ENCODE peak calls at places on chromosomes 12 and 14, in seven cellular contexts. W, Q, A, P, X, B and J are unnamed samples.

GRCh38 chr14:95711476-95712176 is 2.3 kb downstream of the TCL1A start:
- DNase-seq in W (no peak), Q (no peak), A (no peak), P (no peak), X (no peak), B (no peak), J (no peak)

GRCh38 chr14:98685725-98686124 is 586.3 kb downstream of the BCL11B start:
- DNase-seq in W (no peak), Q (no peak), A (no peak), P (no peak), X (no peak), B (no peak), J (no peak)

GRCh38 chr14:92582706-92583452 is 69.3 kb downstream of the RIN3 start:
- DNase-seq in W (no peak), Q (no peak), A (no peak), P (no peak), X (no peak), B (no peak), J (no peak)

GRCh38 chr12:3200032-3200617 is 122.9 kb downstream of the TSPAN9 start:
- DNase-seq in W (peak), Q (peak), A (peak), P (peak), X (peak), B (peak), J (no peak)

GRCh38 chr14:30875788-30876053 is 1.4 kb downstream of the COCH start:
- DNase-seq in W (no peak), Q (no peak), A (no peak), P (no peak), X (no peak), B (no peak), J (no peak)

GRCh38 chr12:85138833-85139232 is 102.7 kb downstream of the LRRIQ1 start:
- DNase-seq in W (no peak), Q (no peak), A (no peak), P (no peak), X (no peak), B (no peak), J (no peak)

GRCh38 chr14:95302667-95303066 is 17.0 kb downstream of the CLMN start:
- DNase-seq in W (no peak), Q (no peak), A (no peak), P (no peak), X (no peak), B (no peak), J (no peak)

GRCh38 chr14:24308342-24309124 is 756 bp upstream of the CIDEB start:
- DNase-seq in W (no peak), Q (no peak), A (no peak), P (no peak), X (no peak), B (peak), J (no peak)

GRCh38 chr14:102079700-102079979 is 7.2 kb downstream of the HSP90AA1 start:
- DNase-seq in W (no peak), Q (no peak), A (no peak), P (no peak), X (no peak), B (no peak), J (no peak)
- H2BK120ac ChIP-seq in W (no peak), Q (no peak), A (no peak), P (no peak), X (no peak), B (no peak), J (no peak)

DNA sequence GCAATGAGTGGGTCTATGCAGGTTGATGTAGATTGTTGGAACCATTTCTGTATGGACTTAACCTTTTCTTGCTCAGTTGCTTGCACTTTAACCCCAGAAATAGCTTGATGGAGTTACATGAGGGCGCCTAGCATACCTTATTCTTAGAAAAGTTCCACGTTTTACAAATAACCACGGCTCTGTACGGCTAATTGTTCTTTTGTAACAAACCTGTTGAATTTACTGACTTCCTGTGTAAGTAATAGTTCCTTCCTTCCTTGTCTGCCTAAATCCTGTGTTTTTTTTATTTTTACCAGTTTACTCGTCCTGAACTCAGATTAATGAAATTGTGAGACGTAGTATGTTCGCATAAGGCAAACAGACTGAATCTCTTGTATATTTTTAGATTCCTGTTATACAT is 106.2 kb downstream of the FGD4 start:
- DNase-seq in W (no peak), Q (no peak), A (no peak), P (no peak), X (no peak), B (no peak), J (no peak)
- H3K27ac ChIP-seq in W (no peak), Q (no peak), A (no peak), P (no peak), X (no peak), B (no peak), J (no peak)

GRCh38 chr12:34605955-34606748 is 583.9 kb downstream of the ALG10 start:
- DNase-seq in W (no peak), Q (no peak), A (no peak), P (no peak), X (no peak), B (no peak), J (no peak)

GRCh38 chr12:34606749-34607519 is 584.6 kb downstream of the ALG10 start:
- DNase-seq in W (no peak), Q (no peak), A (no peak), P (no peak), X (no peak), B (no peak), J (no peak)

GRCh38 chr12:34604631-34605509 is 582.6 kb downstream of the ALG10 start:
- DNase-seq in W (no peak), Q (no peak), A (no peak), P (peak), X (no peak), B (no peak), J (no peak)

GRCh38 chr12:34604227-34604626 is 581.9 kb downstream of the ALG10 start:
- DNase-seq in W (no peak), Q (no peak), A (no peak), P (no peak), X (no peak), B (no peak), J (no peak)

GRCh38 chr12:34605510-34605887 is 583.2 kb downstream of the ALG10 start:
- DNase-seq in W (no peak), Q (no peak), A (no peak), P (no peak), X (no peak), B (no peak), J (no peak)
- H2BK5ac ChIP-seq in W (no peak), Q (no peak), A (no peak), P (no peak), X (no peak), B (no peak), J (no peak)

GRCh38 chr12:96085475-96085874 is 50.1 kb upstream of the LTA4H start:
- DNase-seq in W (no peak), Q (no peak), A (no peak), P (no peak), X (no peak), B (no peak), J (no peak)
- H2BK120ac ChIP-seq in W (no peak), Q (no peak), A (no peak), P (no peak), X (no peak), B (no peak), J (no peak)

GRCh38 chr14:77800814-77801213 is 905 bp downstream of the ADCK1 start:
- DNase-seq in W (no peak), Q (no peak), A (no peak), P (no peak), X (no peak), B (no peak), J (no peak)
- H3K27ac ChIP-seq in W (no peak), Q (no peak), A (no peak), P (no peak), X (no peak), B (no peak), J (no peak)

DNA sequence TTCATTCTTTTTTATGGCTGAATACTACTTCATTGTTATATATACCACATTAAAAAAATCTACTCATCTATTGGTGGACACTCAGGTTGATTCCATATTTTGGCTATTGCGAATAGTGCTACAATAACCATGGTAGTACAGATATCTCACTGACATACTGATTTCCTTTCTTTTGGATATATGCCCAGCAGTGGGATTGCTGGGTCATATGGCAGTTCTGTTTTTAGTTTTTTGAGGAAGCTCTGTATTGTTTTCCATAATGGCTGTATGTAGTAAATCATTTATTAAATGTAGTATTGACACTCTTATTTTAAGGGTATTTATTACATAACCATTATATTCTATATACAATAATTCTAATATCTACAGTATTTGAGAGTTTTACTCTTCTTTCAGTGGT is 43.7 kb downstream of the PTCSC3 start:
- DNase-seq in W (no peak), Q (no peak), A (no peak), P (no peak), X (no peak), B (no peak), J (no peak)
- H2BK5ac ChIP-seq in W (no peak), Q (no peak), A (no peak), P (no peak), X (no peak), B (no peak), J (no peak)

GRCh38 chr12:12032260-12032761 is 38.4 kb upstream of the BCL2L14 start:
- DNase-seq in W (no peak), Q (no peak), A (no peak), P (no peak), X (peak), B (no peak), J (no peak)
- H2BK120ac ChIP-seq in W (no peak), Q (no peak), A (no peak), P (no peak), X (no peak), B (no peak), J (no peak)

DNA sequence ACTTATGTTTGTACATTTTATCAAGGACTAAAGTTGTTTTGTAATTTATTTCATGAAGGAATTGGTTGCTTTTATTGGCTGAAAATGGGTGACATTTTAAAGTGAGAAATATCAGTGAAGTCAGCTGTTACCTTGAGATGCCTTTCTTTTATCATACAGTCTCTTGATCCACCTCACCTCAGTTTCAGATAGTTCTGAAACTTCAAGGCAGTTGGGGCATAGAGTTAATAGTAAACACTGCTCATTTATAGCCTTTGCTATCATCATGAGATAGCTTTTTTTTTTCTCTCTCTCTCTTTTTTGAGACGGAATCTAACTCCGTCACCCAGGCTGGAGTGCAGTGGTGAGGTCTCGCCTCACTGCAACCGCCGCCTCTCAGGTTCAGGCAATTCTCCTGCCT is 76.7 kb downstream of the MON2 start:
- DNase-seq in W (no peak), Q (no peak), A (no peak), P (no peak), X (no peak), B (no peak), J (no peak)
- H3K27ac ChIP-seq in W (no peak), Q (no peak), A (no peak), P (no peak), X (no peak), B (no peak), J (no peak)

GRCh38 chr14:61959348-61959747 is 197.1 kb downstream of the SNAPC1 start:
- DNase-seq in W (no peak), Q (no peak), A (no peak), P (no peak), X (no peak), B (no peak), J (no peak)
- H2BK5ac ChIP-seq in W (no peak), Q (no peak), A (no peak), P (no peak), X (no peak), B (no peak), J (no peak)

DNA sequence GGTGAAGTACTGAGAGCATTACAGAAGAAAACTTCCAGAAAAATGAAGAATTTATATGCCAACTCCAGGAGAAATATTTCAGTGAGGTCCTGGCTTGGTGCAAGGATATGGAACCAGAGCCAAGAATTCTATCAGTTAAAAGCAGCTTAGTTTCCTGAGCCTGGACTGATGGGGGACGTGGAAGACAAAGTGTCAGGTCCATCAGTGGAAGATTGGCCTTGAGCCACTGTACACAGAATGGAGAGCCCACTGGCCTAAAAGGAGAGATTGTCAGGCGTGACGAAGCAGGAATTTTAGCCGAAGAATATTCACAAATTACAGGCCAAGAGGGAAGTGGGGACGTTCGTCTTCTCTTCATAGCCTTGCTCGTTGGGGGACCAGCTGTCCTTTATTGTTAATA is 56.1 kb downstream of the TMEM132C start:
- DNase-seq in W (no peak), Q (no peak), A (no peak), P (no peak), X (no peak), B (no peak), J (no peak)
- H2BK120ac ChIP-seq in W (no peak), Q (no peak), A (no peak), P (no peak), X (no peak), B (no peak), J (no peak)